ENCODE peak calls at places on chromosomes 16 and 17, in nine cellular contexts. Q is GDM1, G is SK-N-DZ, E is H54, J is cardiac septum, P is cardiac muscle cell, L is small intestine, S is lung, H is fibroblast of villous mesenchyme. U is an unnamed sample.

GRCh38 chr17:9258115-9259020 is 237.1 kb downstream of the NTN1 start:
- DNase-seq in Q (no peak), G (no peak), E (no peak), J (no peak), P (no peak), L (no peak), S (no peak), H (no peak), U (no peak)

GRCh38 chr17:29027521-29027920 is 15.4 kb upstream of the PIPOX start:
- DNase-seq in Q (no peak), G (no peak), E (no peak), J (no peak), P (no peak), L (no peak), S (no peak), H (no peak), U (no peak)

GRCh38 chr17:73657473-73658116 is 13.3 kb upstream of the SDK2 start:
- DNase-seq in Q (no peak), G (peak; percentile 59), E (no peak), J (no peak), P (peak; percentile 50), L (peak; percentile 48), S (peak; percentile 39), H (peak; percentile 24), U (no peak)

GRCh38 chr16:11233727-11234376 is 22.2 kb downstream of the SOCS1 start:
- DNase-seq in Q (peak; percentile 33), G (no peak), E (no peak), J (no peak), P (no peak), L (peak; percentile 53), S (no peak), H (no peak), U (no peak)

GRCh38 chr17:28324272-28324745 is 5.3 kb downstream of the TMEM97 start:
- DNase-seq in Q (no peak), G (no peak), E (no peak), J (no peak), P (no peak), L (no peak), S (no peak), H (no peak), U (no peak)

GRCh38 chr16:27568077-27568476 is 18.1 kb downstream of the KATNIP start:
- DNase-seq in Q (no peak), G (no peak), E (no peak), J (no peak), P (no peak), L (no peak), S (no peak), H (no peak), U (no peak)

GRCh38 chr16:19655242-19655777 is 62.7 kb downstream of the KNOP1 start:
- DNase-seq in Q (no peak), G (no peak), E (no peak), J (no peak), P (no peak), L (no peak), S (no peak), H (no peak), U (peak; percentile 6)

GRCh38 chr16:20941635-20941926 is 41.0 kb downstream of the LYRM1 start:
- DNase-seq in Q (no peak), G (no peak), E (no peak), J (no peak), P (no peak), L (no peak), S (no peak), H (no peak), U (no peak)

GRCh38 chr17:29581583-29582253 is 7.7 kb downstream of the GIT1 start:
- DNase-seq in Q (no peak), G (no peak), E (no peak), J (no peak), P (no peak), L (no peak), S (no peak), H (no peak), U (no peak)

GRCh38 chr17:2198917-2199316 is 104.7 kb downstream of the SMG6 start:
- DNase-seq in Q (no peak), G (no peak), E (no peak), J (no peak), P (peak; percentile 83), L (no peak), S (no peak), H (peak; percentile 86), U (no peak)

GRCh38 chr16:4664538-4665418 is 28.6 kb upstream of the NUDT16L1 start:
- DNase-seq in Q (peak; percentile 76), G (no peak), E (no peak), J (no peak), P (no peak), L (peak; percentile 94), S (peak; percentile 52), H (peak; percentile 48), U (no peak)

GRCh38 chr17:42819939-42820535 is 4.0 kb downstream of the BECN1 start:
- DNase-seq in Q (peak; percentile 45), G (peak; percentile 62), E (no peak), J (no peak), P (peak; percentile 67), L (peak; percentile 66), S (peak; percentile 49), H (peak; percentile 46), U (peak; percentile 25)

GRCh38 chr17:34885076-34885475 is 76.2 kb downstream of the CCT6B start:
- DNase-seq in Q (no peak), G (no peak), E (no peak), J (no peak), P (no peak), L (no peak), S (no peak), H (no peak), U (no peak)

GRCh38 chr16:66447491-66447890 is 20.4 kb downstream of the BEAN1 start:
- DNase-seq in Q (no peak), G (no peak), E (no peak), J (peak; percentile 26), P (no peak), L (no peak), S (no peak), H (no peak), U (no peak)

GRCh38 chr17:40320771-40321501 is 12.0 kb downstream of the RARA start:
- DNase-seq in Q (no peak), G (no peak), E (no peak), J (peak; percentile 81), P (peak; percentile 64), L (no peak), S (peak; percentile 65), H (no peak), U (no peak)

GRCh38 chr16:14449334-14449733 is 180.7 kb downstream of the PARN start:
- DNase-seq in Q (no peak), G (no peak), E (no peak), J (no peak), P (no peak), L (no peak), S (no peak), H (no peak), U (no peak)

GRCh38 chr16:10749680-10750035 is 6.0 kb downstream of the NUBP1 start:
- DNase-seq in Q (no peak), G (no peak), E (no peak), J (no peak), P (no peak), L (no peak), S (no peak), H (no peak), U (no peak)

GRCh38 chr16:50323335-50324011 is 45.3 kb downstream of the BRD7 start:
- DNase-seq in Q (no peak), G (no peak), E (no peak), J (no peak), P (peak; percentile 50), L (peak; percentile 16), S (no peak), H (peak; percentile 82), U (no peak)

GRCh38 chr17:68568581-68568980 is 32.6 kb downstream of the FAM20A start:
- DNase-seq in Q (no peak), G (no peak), E (no peak), J (no peak), P (no peak), L (no peak), S (no peak), H (peak; percentile 44), U (no peak)

GRCh38 chr17:41894791-41895331 is 23.9 kb downstream of the ACLY start:
- DNase-seq in Q (no peak), G (peak; percentile 80), E (no peak), J (no peak), P (peak; percentile 63), L (no peak), S (no peak), H (peak; percentile 93), U (no peak)

GRCh38 chr16:51971184-51971583 is 575.8 kb downstream of the TOX3 start:
- DNase-seq in Q (no peak), G (peak; percentile 42), E (no peak), J (no peak), P (peak; percentile 8), L (no peak), S (no peak), H (peak; percentile 53), U (peak; percentile 35)

GRCh38 chr16:53067675-53068074 is 12.9 kb downstream of the CHD9 start:
- DNase-seq in Q (no peak), G (no peak), E (no peak), J (no peak), P (no peak), L (no peak), S (no peak), H (no peak), U (no peak)

GRCh38 chr16:4373909-4374742 is 2.5 kb downstream of the VASN start:
- DNase-seq in Q (no peak), G (no peak), E (peak; percentile 82), J (no peak), P (peak; percentile 99), L (no peak), S (peak; percentile 70), H (peak; percentile 97), U (peak; percentile 42)

GRCh38 chr16:13983625-13984024 is 63.7 kb downstream of the ERCC4 start:
- DNase-seq in Q (no peak), G (no peak), E (no peak), J (no peak), P (no peak), L (no peak), S (no peak), H (no peak), U (no peak)

GRCh38 chr17:77491921-77492445 is 351.2 kb downstream of the SEC14L1 start:
- DNase-seq in Q (no peak), G (no peak), E (no peak), J (peak; percentile 56), P (no peak), L (no peak), S (no peak), H (no peak), U (no peak)

GRCh38 chr16:14501331-14502255 is 128.5 kb downstream of the PARN start:
- DNase-seq in Q (no peak), G (peak; percentile 55), E (peak; percentile 50), J (peak; percentile 89), P (peak; percentile 98), L (peak; percentile 49), S (peak; percentile 84), H (peak; percentile 95), U (peak; percentile 11)

GRCh38 chr17:47733047-47733413 is at the start of gene TBX21:
- DNase-seq in Q (peak; percentile 36), G (peak; percentile 74), E (no peak), J (peak; percentile 79), P (peak; percentile 27), L (peak; percentile 64), S (peak; percentile 51), H (peak; percentile 23), U (peak; percentile 57)

GRCh38 chr17:36933174-36934143 is 3.8 kb upstream of the LHX1 start:
- DNase-seq in Q (no peak), G (no peak), E (no peak), J (peak; percentile 31), P (no peak), L (peak; percentile 43), S (no peak), H (no peak), U (peak; percentile 71)

GRCh38 chr16:69306031-69306430 is 5.1 kb upstream of the VPS4A start:
- DNase-seq in Q (no peak), G (no peak), E (no peak), J (no peak), P (no peak), L (no peak), S (no peak), H (no peak), U (no peak)

U was measured in retina.